ENCODE peak calls at places on chromosomes 4 and X, in seven cellular contexts. I, L, T, P, K, F and V are unnamed samples.

GRCh38 chrX:3549442-3549875 is 164.0 kb downstream of the PRKX start:
- DNase-seq in K (peak; percentile 16), F (no peak), T (peak; percentile 54), P (peak; percentile 23), I (no peak), L (no peak), V (no peak)

GRCh38 chrX:29541038-29541437 is 674.3 kb upstream of the MAGEB2 start:
- DNase-seq in I (no peak), P (no peak), K (no peak), F (no peak), L (no peak), T (no peak), V (no peak)

GRCh38 chrX:131752493-131753198 is 208.8 kb downstream of the OR13H1 start:
- DNase-seq in K (no peak), L (peak; percentile 83), I (no peak), F (peak; percentile 92), P (no peak), T (no peak), V (no peak)

GRCh38 chr4:114495471-114495928 is 103.1 kb upstream of the UGT8 start:
- DNase-seq in F (no peak), L (no peak), P (no peak), T (no peak), I (no peak), K (peak; percentile 31), V (peak; percentile 1)

GRCh38 chr4:25448379-25449109 is 71.5 kb downstream of the ANAPC4 start:
- DNase-seq in L (no peak), T (peak; percentile 64), I (no peak), P (peak; percentile 29), K (peak; percentile 13), F (no peak), V (no peak)

GRCh38 chr4:94519019-94519418 is 67.3 kb downstream of the PDLIM5 start:
- DNase-seq in L (no peak), F (no peak), T (no peak), I (no peak), K (no peak), P (no peak), V (no peak)

GRCh38 chr4:11765849-11766453 is 337.3 kb upstream of the HS3ST1 start:
- DNase-seq in F (peak; percentile 19), I (peak; percentile 32), P (peak; percentile 11), T (peak; percentile 70), L (no peak), K (peak; percentile 64), V (peak; percentile 33)

GRCh38 chr4:151418385-151418784 is 9.4 kb downstream of the FHIP1A start:
- DNase-seq in T (peak; percentile 56), P (peak; percentile 73), L (no peak), K (no peak), F (no peak), I (no peak), V (no peak)

GRCh38 chr4:183057255-183057654 is 41.8 kb upstream of the WWC2 start:
- DNase-seq in I (no peak), P (no peak), F (no peak), L (no peak), K (no peak), T (no peak), V (no peak)

GRCh38 chrX:30653415-30654131 is at the start of gene GK:
- DNase-seq in P (no peak), F (peak; percentile 23), T (no peak), K (peak; percentile 39), L (peak; percentile 57), I (peak; percentile 25), V (peak; percentile 14)

GRCh38 chr4:13615162-13615561 is 12.4 kb downstream of the BOD1L1 start:
- DNase-seq in T (no peak), I (no peak), F (no peak), P (no peak), K (no peak), L (no peak), V (no peak)

GRCh38 chr4:10526431-10527222 is 69.4 kb upstream of the ZNF518B start:
- DNase-seq in T (no peak), L (no peak), I (peak; percentile 7), P (no peak), K (no peak), F (no peak), V (no peak)

GRCh38 chrX:122943918-122944317 is 240.2 kb upstream of the GRIA3 start:
- DNase-seq in F (no peak), L (no peak), I (no peak), K (no peak), P (peak; percentile 18), T (peak; percentile 0), V (no peak)

GRCh38 chr4:88674565-88674964 is 23.1 kb downstream of the NAP1L5 start:
- DNase-seq in F (no peak), K (no peak), P (peak; percentile 38), I (no peak), T (no peak), L (no peak), V (no peak)

GRCh38 chrX:13047752-13048151 is 3.3 kb upstream of the FAM9C start:
- DNase-seq in I (no peak), L (no peak), P (no peak), T (no peak), K (no peak), F (no peak), V (no peak)

GRCh38 chr4:113623274-113623894 is 138.2 kb downstream of the CAMK2D start:
- DNase-seq in F (no peak), P (no peak), K (no peak), T (no peak), I (no peak), L (no peak), V (no peak)

GRCh38 chr4:165516281-165516833 is 137.5 kb downstream of the CPE start:
- DNase-seq in F (no peak), T (no peak), K (no peak), I (no peak), L (no peak), P (no peak), V (no peak)

GRCh38 chr4:52106701-52107100 is 55.6 kb downstream of the SPATA18 start:
- DNase-seq in L (no peak), I (no peak), F (no peak), P (peak; percentile 73), T (no peak), K (no peak), V (no peak)

GRCh38 chr4:101291198-101291597 is 56.1 kb downstream of the PPP3CA start:
- DNase-seq in L (no peak), F (no peak), T (peak; percentile 14), K (no peak), I (no peak), P (no peak), V (no peak)

GRCh38 chrX:21996872-21997271 is 35.3 kb upstream of the PHEX start:
- DNase-seq in K (no peak), F (no peak), T (peak; percentile 78), L (no peak), I (no peak), P (peak; percentile 63), V (no peak)

GRCh38 chrX:19544693-19545305 is 29.5 kb upstream of the MAP3K15 start:
- DNase-seq in F (peak; percentile 47), P (peak; percentile 32), T (peak; percentile 70), L (no peak), K (peak; percentile 55), I (peak; percentile 67), V (peak; percentile 27)

GRCh38 chr4:139266583-139267257 is 13.3 kb downstream of the MGARP start:
- DNase-seq in I (peak; percentile 91), K (peak; percentile 35), L (peak; percentile 87), F (peak; percentile 58), P (peak; percentile 92), T (peak; percentile 71), V (no peak)

GRCh38 chrX:103918584-103919335 is 43.7 kb upstream of the TMSB15B start:
- DNase-seq in L (peak; percentile 67), T (peak; percentile 70), F (peak; percentile 57), K (peak; percentile 85), I (peak; percentile 73), P (peak; percentile 51), V (peak; percentile 65)

GRCh38 chrX:154136627-154137161 is 7.3 kb upstream of the OPN1LW start:
- DNase-seq in L (peak; percentile 82), I (peak; percentile 57), T (peak; percentile 68), F (peak; percentile 77), K (peak; percentile 91), P (peak; percentile 16), V (peak; percentile 73)

GRCh38 chr4:74038161-74039064 is at the start of gene CXCL3:
- DNase-seq in P (peak; percentile 65), L (peak; percentile 75), I (peak; percentile 17), F (peak; percentile 51), T (peak; percentile 81), K (peak; percentile 84), V (peak; percentile 56)

GRCh38 chr4:181960384-181960783 is 282.8 kb upstream of the TENM3 start:
- DNase-seq in F (no peak), L (no peak), T (no peak), I (no peak), K (no peak), P (no peak), V (no peak)

GRCh38 chrX:123184858-123185251 is 777 bp downstream of the GRIA3 start:
- DNase-seq in P (no peak), I (no peak), L (no peak), T (no peak), F (peak; percentile 19), K (peak; percentile 31), V (no peak)

GRCh38 chrX:153582896-153583295 is 16.0 kb downstream of the CCNQ start:
- DNase-seq in P (no peak), I (peak; percentile 83), F (no peak), K (peak; percentile 53), T (peak; percentile 51), L (no peak), V (no peak)

GRCh38 chr4:183100827-183101226 is 1.8 kb downstream of the WWC2 start:
- DNase-seq in F (no peak), I (no peak), K (peak; percentile 28), L (no peak), T (no peak), P (no peak), V (no peak)

GRCh38 chr4:117447925-117448324 is 362.5 kb upstream of the TRAM1L1 start:
- DNase-seq in F (no peak), T (no peak), L (no peak), K (no peak), P (no peak), I (peak; percentile 31), V (no peak)

GRCh38 chr4:97942137-97942536 is 201.1 kb downstream of the STPG2 start:
- DNase-seq in K (no peak), F (no peak), L (no peak), I (no peak), P (no peak), T (no peak), V (no peak)